ENCODE peak calls at places on chromosomes 12 and 14, in nine cellular contexts. L, H, M, X, C, N, G, D and P are unnamed samples.
A peak's percentile ranks its signal among the peaks of the same experiment; 100 is the strongest.

GRCh38 chr12:116062698-116063097 is 214.8 kb downstream of the MED13L start:
- DNase-seq in L (no peak), H (no peak), M (no peak), X (no peak), C (no peak), N (no peak), G (no peak), D (no peak), P (no peak)

GRCh38 chr12:46533723-46534122 is 161.2 kb upstream of the SLC38A2 start:
- DNase-seq in L (no peak), H (no peak), M (no peak), X (no peak), C (no peak), N (no peak), G (no peak), D (no peak), P (no peak)

GRCh38 chr14:104114421-104115130 is 23.8 kb upstream of the KIF26A start:
- DNase-seq in L (peak; percentile 36), H (no peak), M (no peak), X (no peak), C (peak; percentile 64), N (no peak), G (no peak), D (no peak), P (peak; percentile 22)

GRCh38 chr14:21109377-21110260 is 8.8 kb downstream of the TMEM253 start:
- DNase-seq in L (no peak), H (no peak), M (no peak), X (peak; percentile 57), C (no peak), N (no peak), G (peak; percentile 79), D (no peak), P (no peak)

GRCh38 chr14:71521736-71522135 is 410.5 kb upstream of the RGS6 start:
- DNase-seq in L (no peak), H (no peak), M (no peak), X (no peak), C (no peak), N (no peak), G (no peak), D (no peak), P (no peak)

GRCh38 chr14:50007123-50007903 is 109.1 kb downstream of the VCPKMT start:
- DNase-seq in L (no peak), H (peak; percentile 83), M (no peak), X (no peak), C (no peak), N (no peak), G (no peak), D (no peak), P (no peak)

GRCh38 chr12:23528316-23528715 is 421.2 kb downstream of the SOX5 start:
- DNase-seq in L (no peak), H (no peak), M (no peak), X (no peak), C (no peak), N (no peak), G (no peak), D (no peak), P (no peak)

GRCh38 chr12:20778969-20779368 is 31.5 kb upstream of the SLCO1B3 start:
- DNase-seq in L (no peak), H (no peak), M (no peak), X (no peak), C (no peak), N (no peak), G (no peak), D (no peak), P (peak; percentile 33)

GRCh38 chr12:70070494-70071007 is 172.7 kb upstream of the CNOT2 start:
- DNase-seq in L (peak; percentile 51), H (no peak), M (no peak), X (no peak), C (no peak), N (no peak), G (no peak), D (no peak), P (no peak)

DNA sequence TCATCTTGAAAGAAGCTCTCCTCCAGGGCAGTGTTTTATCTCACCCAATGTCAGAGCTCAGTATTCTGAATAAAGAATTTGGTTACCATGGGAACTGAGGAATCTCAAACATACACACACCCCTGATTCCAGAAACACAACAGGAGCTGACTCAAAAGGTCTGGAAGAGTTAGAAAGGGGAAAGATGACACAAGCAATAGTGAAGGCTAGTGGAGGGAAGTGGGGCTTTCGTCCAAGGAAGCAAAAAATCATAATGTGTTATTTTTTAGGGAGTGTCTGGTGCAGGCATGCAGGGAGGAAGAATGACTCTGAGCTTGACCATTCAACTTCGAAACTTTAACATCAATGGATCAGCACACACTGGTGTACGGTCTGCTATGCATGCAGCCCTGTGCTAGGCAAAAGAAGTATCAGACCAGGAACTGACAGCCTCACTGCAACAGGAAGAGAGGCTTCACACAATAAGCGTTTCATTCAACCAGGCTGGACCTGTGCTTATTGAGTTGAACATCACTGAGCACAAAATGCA is 20.3 kb downstream of the HEBP1 start:
- DNase-seq in L (no peak), H (no peak), M (no peak), X (no peak), C (no peak), N (no peak), G (no peak), D (no peak), P (no peak)
- H3K27ac ChIP-seq in L (no peak overlapping the region), H (peak overlapping the region; percentile 28), M (no peak overlapping the region), X (no peak overlapping the region), C (peak overlapping the region; percentile 66), N (peak overlapping the region; percentile 75), G (no peak overlapping the region), D (no peak overlapping the region), P (peak overlapping the region; percentile 54)

DNA sequence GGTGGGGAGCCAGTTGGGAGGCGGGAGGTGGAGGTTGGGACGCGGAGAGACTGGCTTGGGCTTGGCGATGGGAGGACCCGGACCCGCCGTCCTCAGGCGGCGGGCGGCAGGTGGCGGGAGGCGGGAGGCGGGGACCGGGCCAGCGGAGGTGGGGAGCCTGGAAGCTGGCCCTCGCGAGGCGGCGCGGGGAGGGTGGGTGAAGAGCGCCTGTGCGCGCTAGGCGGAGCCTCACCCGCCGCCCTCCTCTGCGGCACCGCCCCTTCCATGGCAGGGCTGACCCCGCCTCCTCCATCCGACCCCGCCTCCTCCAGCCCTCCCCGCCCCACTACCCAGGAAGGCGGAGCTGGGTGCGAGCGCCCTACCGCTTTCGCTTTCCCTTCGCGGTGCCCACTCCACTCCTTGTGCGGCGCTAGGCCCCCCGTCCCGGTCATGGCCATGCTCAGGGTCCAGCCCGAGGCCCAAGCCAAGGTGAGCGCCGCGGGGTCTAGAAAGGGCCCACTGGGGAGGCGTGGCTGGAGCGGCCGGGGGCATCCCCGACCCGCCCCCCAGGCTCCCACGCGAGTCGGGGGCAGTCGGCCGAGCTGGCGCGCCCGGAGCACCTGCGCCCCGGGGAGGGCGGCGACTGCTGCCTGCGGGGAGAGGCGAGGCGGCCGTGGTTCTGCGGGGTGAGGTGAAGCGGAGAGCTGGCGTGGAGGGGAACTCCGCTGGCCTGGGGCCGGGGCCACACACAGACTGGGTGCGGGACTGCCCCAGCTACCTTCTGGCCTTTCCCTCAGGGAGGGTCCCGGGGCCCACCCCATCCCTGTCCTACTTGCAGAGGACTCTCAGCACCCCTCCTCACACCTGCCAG is at the start of gene PSME1:
- DNase-seq in L (peak; percentile 98), H (peak; percentile 97), M (peak; percentile 95), X (peak; percentile 75), C (peak; percentile 94), N (peak; percentile 97), G (peak; percentile 93), D (peak; percentile 94), P (peak; percentile 97)
- TF ChIP-seq POLR2AphosphoS5 in L (peak; percentile 67), H (peak; percentile 91), M (no peak), X (peak; percentile 65), C (no peak), N (peak; percentile 90), G (peak; percentile 86), D (peak; percentile 34), P (peak; percentile 82)

GRCh38 chr14:95564060-95564459 is 29.2 kb downstream of the GLRX5 start:
- DNase-seq in L (no peak), H (no peak), M (no peak), X (no peak), C (no peak), N (no peak), G (no peak), D (no peak), P (no peak)

GRCh38 chr14:95559203-95559602 is 24.4 kb downstream of the GLRX5 start:
- DNase-seq in L (no peak), H (no peak), M (no peak), X (no peak), C (peak; percentile 7), N (no peak), G (no peak), D (no peak), P (no peak)

GRCh38 chr14:95562892-95563685 is 28.2 kb downstream of the GLRX5 start:
- DNase-seq in L (no peak), H (no peak), M (no peak), X (no peak), C (no peak), N (no peak), G (peak; percentile 55), D (no peak), P (peak; percentile 43)

GRCh38 chr14:95557832-95558231 is 23.0 kb downstream of the GLRX5 start:
- DNase-seq in L (no peak), H (no peak), M (no peak), X (no peak), C (no peak), N (no peak), G (no peak), D (no peak), P (no peak)

DNA sequence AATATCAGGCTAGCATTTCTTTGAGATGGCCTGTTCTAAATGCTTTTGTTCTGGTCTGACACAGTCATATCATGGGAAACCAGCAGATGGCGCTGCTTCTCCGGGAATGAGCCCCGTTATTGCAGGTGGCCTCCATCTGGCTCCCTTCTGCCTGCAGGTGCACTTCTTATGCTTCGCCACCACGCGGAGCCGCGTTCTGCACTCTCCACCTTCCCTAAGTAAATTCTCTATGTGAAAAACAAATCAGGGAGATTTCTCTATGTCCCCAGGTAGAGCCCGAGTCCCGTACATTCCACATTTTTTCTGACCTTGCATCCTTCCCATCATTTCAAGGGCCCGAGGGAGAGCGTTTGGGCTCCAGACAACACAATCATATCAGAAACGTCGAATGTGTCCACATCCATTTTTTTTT is 26.2 kb downstream of the GLRX5 start:
- DNase-seq in L (peak; percentile 87), H (peak; percentile 91), M (peak; percentile 74), X (peak; percentile 71), C (peak; percentile 87), N (peak; percentile 87), G (peak; percentile 84), D (peak; percentile 98), P (peak; percentile 95)
- TF ChIP-seq EP300 in L (no peak), H (no peak), M (no peak), X (no peak), C (no peak), N (no peak), G (no peak), D (peak; percentile 31), P (no peak)

DNA sequence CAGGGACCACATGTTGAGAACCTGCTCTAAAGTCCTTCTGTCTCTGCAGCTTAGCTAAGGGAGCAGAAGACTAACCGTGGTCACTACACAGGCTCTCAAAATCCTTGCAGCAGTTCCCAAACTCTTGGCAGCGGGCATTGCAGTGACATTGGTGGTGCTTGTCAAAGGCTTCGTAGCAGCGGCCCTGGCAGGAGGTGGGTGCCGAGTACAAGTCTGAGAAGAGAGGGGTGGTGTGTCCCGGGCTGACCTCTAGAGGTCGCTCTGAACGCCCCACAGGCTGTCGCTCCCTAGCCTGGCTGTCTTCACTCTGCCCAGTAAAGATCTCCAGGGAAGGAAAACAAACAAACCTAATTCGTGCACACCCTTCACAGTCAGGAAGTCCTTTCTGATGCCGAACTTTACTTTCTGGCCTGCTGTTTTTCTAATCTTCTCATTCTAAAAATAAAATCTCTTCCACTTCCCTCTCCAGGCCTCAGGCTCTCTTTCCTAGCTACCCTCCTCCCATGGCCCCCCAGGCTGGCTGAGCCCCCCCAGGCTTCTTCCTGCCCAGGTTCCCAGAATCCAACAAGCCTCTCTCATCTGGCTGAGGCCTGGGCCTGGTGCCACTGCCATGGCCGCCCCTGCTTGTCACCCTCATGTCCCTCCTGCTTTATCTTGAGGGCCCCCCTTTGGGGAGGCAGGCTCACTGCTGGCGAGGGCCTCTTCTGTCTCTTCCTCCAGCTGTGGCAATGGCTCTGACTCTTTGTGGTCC is 7.7 kb downstream of the ENDOU start:
- DNase-seq in L (peak; percentile 88), H (peak; percentile 83), M (peak; percentile 90), X (no peak), C (peak; percentile 90), N (peak; percentile 93), G (peak; percentile 42), D (peak; percentile 90), P (peak; percentile 82)
- H3K27ac ChIP-seq in L (peak overlapping the region; percentile 3), H (peak overlapping the region; percentile 87), M (no peak overlapping the region), X (no peak overlapping the region), C (peak overlapping the region; percentile 90), N (peak overlapping the region; percentile 88), G (no peak overlapping the region), D (no peak overlapping the region), P (peak overlapping the region; percentile 85)